ENCODE peak calls at places on chromosomes 12 and 14, in six cellular contexts. D is stimulated activated CD4-positive, alpha-beta T cell treated with anti-CD3 and anti-CD28 coated beads, Interleukin-2, amount 100 ng/mL, for 48 hours; C is lower lobe of right lung; W is NCI-H2029; P is caudate nucleus; N is activated T-helper 1 cell treated with anti-CD3 and anti-CD28 coated beads, Interleukin-12 subunit alpha, Interleukin-12 subunit beta, Interleukin-2, Interleukin-4 antibody, amounts not matched to agents 30 ng/mL and 10 ng/mL and 1 ng/mL, durations not matched to agents 14 hours and 24 hours and 36 hours. O is an unnamed sample.

GRCh38 chr12:27821259-27821973 is 41.4 kb upstream of the MANSC4 start:
- DNase-seq in P (no peak), D (peak), W (peak), N (peak), C (no peak), O (peak)

GRCh38 chr12:110689002-110689600 is at the start of gene HVCN1:
- DNase-seq in N (peak), W (no peak), C (peak), P (no peak), D (peak), O (peak)

GRCh38 chr14:74566174-74567125 is 45.6 kb downstream of the LTBP2 start:
- DNase-seq in D (no peak), C (no peak), N (no peak), W (no peak), P (no peak), O (peak)

GRCh38 chr12:22625671-22626251 is 790 bp downstream of the ETNK1 start:
- DNase-seq in W (no peak), N (peak), D (peak), C (peak), P (no peak), O (peak)

GRCh38 chr12:62817556-62818271 is 117.2 kb downstream of the PPM1H start:
- DNase-seq in N (no peak), D (no peak), C (no peak), W (peak), P (no peak), O (no peak)

GRCh38 chr14:94016446-94016976 is 9.6 kb upstream of the OTUB2 start:
- DNase-seq in C (no peak), P (no peak), N (no peak), W (no peak), D (no peak), O (no peak)

GRCh38 chr12:84986586-84986985 is 49.5 kb downstream of the TSPAN19 start:
- DNase-seq in C (no peak), N (no peak), D (no peak), W (no peak), P (no peak), O (no peak)

GRCh38 chr14:95515523-95516517 is 630 bp downstream of the SYNE3 start:
- DNase-seq in P (peak), D (peak), W (no peak), C (peak), N (peak), O (peak)